ENCODE peak calls at places on chromosomes 16 and 17, in eight cellular contexts. B is tibial nerve, X is A549, S is sigmoid colon, D is transverse colon, T is K562, V is suprapubic skin, Q is HepG2. J is an unnamed sample.
A peak's percentile ranks its signal among the peaks of the same experiment; 100 is the strongest.

GRCh38 chr17:4393806-4394205 is 27.3 kb upstream of the UBE2G1 start:
- DNase-seq in B (no peak), X (no peak), S (no peak), D (no peak), T (no peak), V (no peak), Q (no peak), J (no peak)

GRCh38 chr16:74635303-74635702 is 28.4 kb upstream of the GLG1 start:
- DNase-seq in B (no peak), X (no peak), S (no peak), D (no peak), T (no peak), V (no peak), Q (peak; percentile 76), J (peak; percentile 8)

GRCh38 chr17:18326039-18326438 is 10.9 kb downstream of the SMCR8 start:
- DNase-seq in B (no peak), X (no peak), S (no peak), D (no peak), T (no peak), V (no peak), Q (no peak), J (no peak)

GRCh38 chr16:83899272-83899897 is 470 bp downstream of the MLYCD start:
- DNase-seq in B (no peak), X (peak; percentile 35), S (peak; percentile 77), D (peak; percentile 67), T (peak; percentile 70), V (no peak), Q (no peak), J (peak; percentile 61)

GRCh38 chr17:78041401-78042179 is 83.1 kb downstream of the TNRC6C start:
- DNase-seq in B (no peak), X (no peak), S (no peak), D (no peak), T (no peak), V (no peak), Q (no peak), J (no peak)

GRCh38 chr16:21645261-21645721 is 7.1 kb downstream of the IGSF6 start:
- DNase-seq in B (no peak), X (no peak), S (no peak), D (no peak), T (no peak), V (no peak), Q (no peak), J (no peak)

GRCh38 chr17:55062921-55063320 is 94.4 kb downstream of the STXBP4 start:
- DNase-seq in B (no peak), X (peak; percentile 29), S (no peak), D (no peak), T (no peak), V (no peak), Q (no peak), J (no peak)

GRCh38 chr17:12024332-12024731 is 3.7 kb downstream of the MAP2K4 start:
- DNase-seq in B (no peak), X (peak; percentile 77), S (no peak), D (no peak), T (no peak), V (no peak), Q (peak; percentile 77), J (no peak)

GRCh38 chr16:9113707-9114106 is 22.3 kb downstream of the HAPSTR1 start:
- DNase-seq in B (no peak), X (no peak), S (no peak), D (no peak), T (no peak), V (no peak), Q (no peak), J (no peak)

GRCh38 chr16:84687715-84688114 is 12.1 kb upstream of the USP10 start:
- DNase-seq in B (no peak), X (no peak), S (peak; percentile 13), D (no peak), T (no peak), V (peak; percentile 4), Q (no peak), J (no peak)

GRCh38 chr17:3978421-3979275 is 14.4 kb upstream of the ATP2A3 start:
- DNase-seq in B (no peak), X (no peak), S (no peak), D (peak; percentile 80), T (no peak), V (no peak), Q (no peak), J (peak; percentile 78)

GRCh38 chr17:9907131-9907530 is 2.1 kb upstream of the RCVRN start:
- DNase-seq in B (no peak), X (no peak), S (no peak), D (no peak), T (no peak), V (no peak), Q (no peak), J (no peak)

GRCh38 chr17:57552114-57552601 is 192.9 kb downstream of the CCDC182 start:
- DNase-seq in B (no peak), X (no peak), S (no peak), D (peak; percentile 39), T (peak; percentile 68), V (no peak), Q (no peak), J (no peak)

GRCh38 chr17:48011405-48012150 is 26.0 kb downstream of the COPZ2 start:
- DNase-seq in B (no peak), X (peak; percentile 66), S (no peak), D (peak; percentile 49), T (peak; percentile 81), V (no peak), Q (peak; percentile 38), J (peak; percentile 32)

GRCh38 chr17:55161935-55162555 is 102.7 kb upstream of the HLF start:
- DNase-seq in B (no peak), X (peak; percentile 56), S (no peak), D (no peak), T (no peak), V (no peak), Q (peak; percentile 31), J (no peak)

GRCh38 chr16:3171855-3172593 is 16.0 kb upstream of the OR1F1 start:
- DNase-seq in B (no peak), X (peak; percentile 94), S (peak; percentile 51), D (no peak), T (peak; percentile 83), V (no peak), Q (peak; percentile 67), J (no peak)

GRCh38 chr17:66952031-66952524 is 12.4 kb upstream of the CACNG4 start:
- DNase-seq in B (no peak), X (peak; percentile 92), S (no peak), D (peak; percentile 66), T (peak; percentile 22), V (no peak), Q (peak; percentile 93), J (peak; percentile 71)

DNA sequence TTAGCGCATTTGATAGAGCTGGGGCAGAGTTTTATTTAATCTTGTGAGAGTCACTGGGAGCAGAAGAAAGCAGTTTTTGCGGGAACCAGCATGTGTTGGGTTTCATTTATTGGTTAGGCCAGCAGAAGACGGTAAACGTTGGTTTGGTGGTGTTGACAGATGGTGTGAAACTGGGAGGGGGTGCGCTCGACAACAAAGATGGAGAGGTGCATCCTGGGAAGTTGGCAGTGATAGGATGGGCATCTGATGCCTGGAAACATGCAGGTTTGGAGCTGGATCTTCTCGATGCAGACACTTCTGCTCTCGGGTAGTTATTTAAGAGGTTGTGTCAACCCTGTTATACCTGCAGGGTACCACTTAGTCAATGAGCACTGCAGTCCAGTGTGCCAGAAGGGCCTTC is 24.9 kb upstream of the CLEC18A start:
- DNase-seq in B (no peak), X (no peak), S (no peak), D (no peak), T (no peak), V (no peak), Q (no peak), J (no peak)
- TF ChIP-seq EP300 in B (no peak), X (no peak), S (no peak), D (no peak), T (no peak), V (no peak), Q (no peak), J (no peak)

DNA sequence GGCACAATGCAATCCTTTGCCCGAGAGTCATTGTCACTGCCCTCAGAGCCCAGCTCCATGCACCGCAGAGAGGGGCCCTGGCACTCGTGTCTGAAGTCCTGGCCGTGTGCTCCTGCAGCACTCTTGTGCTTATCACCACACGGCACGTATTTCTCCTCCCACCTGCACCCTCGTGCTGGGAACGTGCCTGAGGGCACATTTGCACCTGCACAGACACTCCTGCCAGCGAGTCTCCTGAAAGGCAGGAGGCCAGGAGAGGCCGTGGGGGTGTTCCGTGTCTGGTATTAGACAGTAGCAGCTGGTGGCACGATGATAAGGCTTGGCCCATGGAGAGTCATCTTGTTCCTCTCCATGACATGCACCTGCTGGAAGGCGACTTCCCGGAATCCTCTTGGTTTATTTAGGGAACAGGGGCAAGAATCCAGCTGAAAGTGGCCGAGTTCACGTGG is 3.4 kb upstream of the ACSF3 start:
- DNase-seq in B (no peak), X (no peak), S (no peak), D (no peak), T (peak; percentile 66), V (no peak), Q (no peak), J (peak; percentile 79)
- TF ChIP-seq EP300 in B (no peak), X (no peak), S (no peak), D (no peak), T (peak; percentile 42), V (no peak), Q (no peak), J (no peak)

DNA sequence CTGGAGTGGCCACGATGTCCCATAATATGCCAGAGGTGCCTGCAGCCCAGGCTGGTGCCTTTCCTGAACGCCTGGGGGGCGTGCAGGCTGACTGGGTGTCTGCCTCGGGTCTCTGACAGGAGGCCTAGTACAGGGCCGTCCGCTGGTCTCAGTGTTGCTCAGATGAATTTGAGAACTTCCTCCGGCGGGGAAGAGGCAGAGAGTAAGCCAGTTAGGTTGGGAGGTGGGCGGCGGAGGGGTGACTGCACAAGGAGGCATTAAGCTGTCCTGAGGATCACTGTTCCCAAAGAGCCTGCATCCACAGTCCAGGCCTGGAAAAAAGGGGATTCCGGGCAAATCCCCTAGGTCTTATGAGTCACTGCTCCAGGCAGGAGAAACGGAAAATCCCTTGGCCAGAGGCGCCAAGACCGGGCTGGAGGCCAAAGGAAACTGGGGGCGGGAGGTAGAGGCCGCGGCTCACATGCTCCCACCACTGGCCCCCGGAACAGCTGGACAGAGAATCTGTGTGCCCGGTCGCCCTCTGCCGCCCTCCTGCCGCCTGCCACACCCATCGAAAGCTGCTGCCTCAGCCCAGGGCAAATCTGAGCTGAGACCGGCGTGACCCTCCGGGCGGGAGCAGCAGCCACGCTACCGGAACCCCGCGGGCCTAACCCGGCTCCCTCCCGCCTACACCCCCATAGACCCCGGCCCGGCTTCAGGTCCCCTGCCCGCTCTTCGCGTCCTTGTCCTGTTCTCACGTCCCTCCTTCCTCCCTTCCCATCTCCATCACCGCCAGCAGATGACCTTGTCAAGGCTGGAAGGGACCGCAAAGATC is 1.2 kb downstream of the TRIM47 start:
- DNase-seq in B (peak; percentile 92), X (peak; percentile 95), S (peak; percentile 98), D (peak; percentile 88), T (no peak), V (peak; percentile 95), Q (peak; percentile 74), J (peak; percentile 88)
- TF ChIP-seq EP300 in B (peak; percentile 98), X (peak; percentile 42), S (peak; percentile 60), D (no peak), T (no peak), V (no peak), Q (no peak), J (no peak)

DNA sequence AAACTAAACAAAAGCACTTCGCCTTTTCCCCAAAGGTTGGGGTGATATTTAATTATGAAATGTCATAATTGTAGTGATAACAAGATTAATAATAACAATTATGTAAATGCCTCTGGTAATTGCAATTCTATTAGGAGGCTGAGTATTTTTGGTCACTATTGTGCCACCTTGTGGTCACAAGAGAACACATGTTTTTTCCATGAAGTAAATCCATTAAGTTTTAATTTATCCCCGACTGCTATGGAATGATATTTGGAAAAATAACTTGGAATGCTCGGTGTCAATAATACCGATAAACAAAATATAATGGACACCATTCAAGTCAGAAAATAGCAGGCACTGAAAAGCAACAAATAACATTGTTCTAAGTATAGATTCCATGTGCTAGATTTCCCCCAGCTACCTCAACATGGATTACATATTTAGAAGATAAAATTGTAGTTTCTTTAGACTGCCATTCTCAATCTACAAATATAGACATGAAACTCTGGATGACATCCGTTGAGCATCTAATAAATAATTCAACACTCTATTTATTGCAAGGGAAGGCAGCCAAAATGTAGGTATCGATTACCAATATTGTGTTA is 25.0 kb upstream of the KCNJ2 start:
- DNase-seq in B (no peak), X (peak; percentile 50), S (no peak), D (no peak), T (no peak), V (no peak), Q (peak; percentile 15), J (no peak)
- TF ChIP-seq EP300 in B (no peak), X (no peak), S (no peak), D (no peak), T (no peak), V (no peak), Q (no peak), J (no peak)